ENCODE peak calls at places on chromosome 9, in ten cellular contexts. P, O, I, A, H, Y, V, C, F and D are unnamed samples.

GRCh38 chr9:27278374-27278773 is 18.6 kb downstream of the EQTN start:
- DNase-seq in A (no peak), H (no peak), C (no peak), I (no peak), P (no peak), O (no peak), F (no peak), V (no peak), Y (no peak), D (no peak)

GRCh38 chr9:91101598-91102168 is 260.0 kb downstream of the AUH start:
- DNase-seq in F (no peak), Y (no peak), A (peak), P (peak), V (no peak), C (peak), H (no peak), I (no peak), O (no peak), D (no peak)

GRCh38 chr9:84166828-84167400 is 173.6 kb downstream of the SLC28A3 start:
- DNase-seq in I (no peak), Y (no peak), C (no peak), A (no peak), F (no peak), H (peak), P (no peak), V (no peak), O (no peak), D (no peak)

GRCh38 chr9:116713266-116713665 is 26.2 kb downstream of the TRIM32 start:
- DNase-seq in O (no peak), P (no peak), Y (no peak), I (no peak), C (no peak), V (no peak), A (no peak), H (no peak), F (no peak), D (no peak)

GRCh38 chr9:89473762-89474469 is 24.0 kb downstream of the SEMA4D start:
- DNase-seq in A (no peak), I (no peak), F (no peak), O (peak), H (no peak), Y (no peak), C (no peak), V (peak), P (no peak), D (no peak)

GRCh38 chr9:130692365-130692764 is 1.2 kb upstream of the EXOSC2 start:
- DNase-seq in I (no peak), F (peak), H (peak), Y (peak), C (no peak), V (no peak), O (no peak), A (no peak), P (no peak), D (peak)

GRCh38 chr9:5838884-5839571 is 6.1 kb upstream of the ERMP1 start:
- DNase-seq in A (peak), P (peak), C (no peak), O (no peak), I (no peak), F (peak), V (peak), Y (peak), H (no peak), D (no peak)

GRCh38 chr9:89879711-89880110 is 274.9 kb downstream of the GADD45G start:
- DNase-seq in H (peak), A (no peak), Y (no peak), P (peak), V (no peak), I (no peak), O (peak), F (no peak), C (no peak), D (peak)

GRCh38 chr9:36854751-36855150 is 179.3 kb downstream of the PAX5 start:
- DNase-seq in C (no peak), Y (no peak), I (no peak), O (no peak), H (no peak), A (no peak), F (no peak), P (no peak), V (no peak), D (no peak)

GRCh38 chr9:22041792-22042191 is 32.7 kb upstream of the CDKN2B start:
- DNase-seq in O (no peak), H (no peak), P (peak), A (peak), F (no peak), Y (no peak), I (no peak), C (peak), V (no peak), D (no peak)

GRCh38 chr9:128280084-128280622 is 4.1 kb downstream of the SWI5 start:
- DNase-seq in A (no peak), H (no peak), V (no peak), O (no peak), F (no peak), C (no peak), I (no peak), Y (no peak), P (no peak), D (no peak)

GRCh38 chr9:128274245-128274644 is 1.6 kb downstream of the GOLGA2 start:
- DNase-seq in P (no peak), I (no peak), H (no peak), Y (no peak), C (no peak), O (no peak), A (no peak), F (no peak), V (no peak), D (no peak)

GRCh38 chr9:128276574-128277270 is 646 bp downstream of the SWI5 start:
- DNase-seq in V (peak), O (no peak), P (no peak), H (peak), C (peak), Y (no peak), A (no peak), I (no peak), F (no peak), D (peak)

GRCh38 chr9:128275198-128276007 is at the start of gene GOLGA2:
- DNase-seq in I (peak), H (peak), Y (no peak), F (no peak), P (peak), O (no peak), A (peak), V (peak), C (peak), D (peak)

DNA sequence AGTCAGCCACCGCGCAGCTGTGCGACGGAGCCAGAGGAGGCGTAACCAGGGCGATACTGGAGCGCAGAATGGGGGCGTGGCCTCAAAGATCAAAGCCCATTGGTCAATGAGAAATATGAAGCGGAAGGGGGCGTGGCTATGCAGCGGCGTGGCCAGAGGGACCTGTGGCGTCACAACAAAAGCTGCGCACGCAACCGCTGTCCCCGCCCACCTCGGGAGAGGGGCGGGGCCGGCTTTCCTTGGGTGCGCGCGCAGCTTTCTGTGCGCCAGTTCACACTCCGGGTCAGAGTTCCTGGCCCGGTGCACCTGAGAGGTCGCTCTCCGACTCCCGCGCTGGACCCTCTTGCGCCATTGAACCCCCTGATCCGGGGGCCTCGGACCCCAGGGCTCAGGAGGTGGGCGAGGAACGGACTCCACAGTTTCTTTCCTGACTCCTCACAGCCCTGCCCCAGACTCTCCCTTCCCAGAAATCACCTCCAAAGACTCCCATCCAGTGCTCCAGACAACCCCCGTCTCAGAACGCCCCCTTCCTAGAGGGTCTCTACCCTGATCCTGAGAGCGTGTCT is at the start of gene SWI5:
- DNase-seq in F (peak), C (peak), P (peak), H (peak), O (peak), I (peak), Y (peak), A (peak), V (peak), D (peak)
- TF ChIP-seq POLR2A in F (peak), C (peak), P (peak), H (peak), O (peak), I (peak), Y (peak), A (peak), V (no peak), D (peak)

GRCh38 chr9:71681104-71681707 is 87.1 kb downstream of the CEMIP2 start:
- DNase-seq in A (no peak), F (no peak), O (no peak), I (no peak), Y (no peak), C (no peak), H (no peak), P (no peak), V (peak), D (no peak)

GRCh38 chr9:71677209-71677608 is 91.1 kb downstream of the CEMIP2 start:
- DNase-seq in I (no peak), F (no peak), H (no peak), C (no peak), O (no peak), A (no peak), V (no peak), Y (no peak), P (no peak), D (no peak)

GRCh38 chr9:71678999-71679398 is 89.3 kb downstream of the CEMIP2 start:
- DNase-seq in A (no peak), O (no peak), Y (no peak), C (no peak), F (no peak), P (no peak), I (no peak), H (no peak), V (no peak), D (no peak)

GRCh38 chr9:71681708-71682268 is 86.5 kb downstream of the CEMIP2 start:
- DNase-seq in P (no peak), V (peak), F (no peak), Y (peak), H (no peak), C (no peak), I (no peak), O (no peak), A (peak), D (no peak)

DNA sequence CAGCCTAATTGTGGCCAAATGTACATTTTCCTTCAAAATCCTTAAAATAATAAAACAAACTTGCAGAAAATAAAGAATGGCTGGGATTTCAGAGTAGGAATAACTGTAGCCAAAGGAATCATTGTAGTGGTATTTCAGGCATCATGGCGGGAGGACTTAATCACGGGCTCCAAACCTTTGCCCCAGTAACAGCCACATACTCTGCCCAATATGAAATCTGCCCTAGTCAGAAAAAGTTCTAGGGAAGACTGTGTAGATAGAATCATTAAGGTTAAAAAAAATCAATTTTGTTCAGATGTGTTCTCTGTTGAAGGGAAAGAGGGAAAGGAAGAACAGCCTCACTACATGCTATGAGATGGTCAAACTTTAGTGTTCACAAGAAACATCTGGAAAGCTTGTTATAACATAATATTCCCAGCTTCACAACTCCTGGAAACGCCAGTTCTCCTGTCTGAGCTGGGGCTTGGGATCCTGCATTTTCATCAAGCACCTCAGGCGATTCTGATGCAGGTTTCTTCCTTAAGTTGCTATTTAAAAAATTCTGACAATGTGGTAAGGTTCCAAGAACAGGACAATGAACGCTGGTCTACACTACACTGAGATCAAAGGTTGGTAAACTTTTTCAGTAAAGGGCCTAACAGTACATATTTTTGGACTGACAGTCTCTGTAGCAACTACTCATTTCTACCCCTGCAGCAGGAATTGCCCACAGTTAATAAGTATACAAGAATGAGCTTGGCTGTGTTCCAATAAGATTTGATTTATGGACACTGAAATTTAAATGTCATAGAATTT is 87.9 kb downstream of the CEMIP2 start:
- DNase-seq in V (peak), P (no peak), A (no peak), I (no peak), Y (peak), O (no peak), C (no peak), F (no peak), H (no peak), D (no peak)
- H3K27ac ChIP-seq in V (peak), P (peak), A (peak), I (no peak), Y (peak), O (no peak), C (peak), F (peak), H (peak), D (no peak)

GRCh38 chr9:127720865-127721227 is 5.0 kb downstream of the TTC16 start:
- DNase-seq in F (no peak), Y (no peak), I (no peak), H (no peak), C (no peak), O (no peak), P (no peak), A (no peak), V (no peak), D (no peak)
- TF ChIP-seq POLR2A in F (no peak), Y (no peak), I (no peak), H (no peak), C (no peak), O (no peak), P (no peak), A (no peak), V (no peak), D (no peak)

DNA sequence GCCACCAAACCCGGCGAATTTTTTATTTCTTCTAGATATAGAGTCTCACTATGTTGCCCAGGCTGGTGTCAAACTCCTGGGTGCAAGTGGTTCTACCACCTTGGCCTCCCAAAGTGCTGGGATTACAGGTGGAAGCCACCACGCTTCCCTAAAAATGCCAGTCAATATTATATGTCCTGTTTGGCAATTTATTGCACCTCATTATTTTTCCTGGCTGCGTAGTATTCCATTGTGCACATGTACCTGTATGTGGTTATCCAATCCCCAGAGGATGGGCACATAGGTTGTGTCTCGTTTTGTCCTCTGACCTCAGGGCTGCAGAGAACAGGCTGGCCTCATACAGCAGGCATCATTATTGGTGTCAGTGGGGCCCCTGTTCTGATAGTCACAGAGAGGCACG is 181.7 kb downstream of the C9orf50 start:
- DNase-seq in V (no peak), C (no peak), P (no peak), Y (no peak), H (no peak), A (no peak), O (no peak), F (no peak), I (no peak), D (no peak)
- H3K27ac ChIP-seq in V (no peak), C (no peak), P (no peak), Y (peak), H (no peak), A (no peak), O (no peak), F (no peak), I (peak), D (no peak)

DNA sequence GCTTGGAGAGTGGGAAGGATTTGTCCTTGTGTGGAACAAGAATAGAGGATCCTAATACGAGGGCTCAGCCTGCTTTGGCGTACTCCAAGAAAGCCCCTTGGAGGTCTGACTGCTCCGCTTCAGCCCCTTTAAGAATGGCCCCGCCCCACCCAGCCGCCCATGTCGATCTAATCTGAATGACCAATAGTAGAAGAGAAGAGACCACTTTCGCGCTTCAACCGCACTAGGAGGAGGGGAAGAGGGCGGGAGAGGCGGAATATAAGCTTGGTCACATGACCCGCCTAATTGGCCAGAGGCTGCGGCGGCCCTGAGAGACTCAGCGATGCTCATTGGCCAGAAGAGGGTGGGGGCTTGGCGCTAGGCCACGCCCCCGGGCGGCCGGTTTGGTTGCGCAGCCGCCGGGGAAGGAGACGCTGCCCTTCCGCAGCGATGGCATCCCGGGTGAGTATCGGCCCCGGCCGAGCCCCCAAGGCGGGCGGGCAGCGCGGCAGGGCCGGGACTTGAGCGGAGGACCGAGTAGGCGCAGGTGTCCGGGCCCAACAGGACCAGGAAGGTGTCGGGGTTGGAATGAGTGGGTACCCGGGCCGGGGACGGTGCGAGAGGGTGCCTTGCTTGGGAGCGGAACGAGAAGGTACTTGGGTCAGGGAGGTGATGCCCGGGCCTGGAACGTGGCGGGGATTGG is at the start of gene MIGA2:
- DNase-seq in C (peak), I (peak), Y (peak), A (peak), H (peak), P (peak), F (peak), V (peak), O (peak), D (peak)
- TF ChIP-seq POLR2A in C (peak), I (peak), Y (peak), A (peak), H (peak), P (peak), F (peak), V (peak), O (peak), D (no peak)

GRCh38 chr9:97411789-97412627 is at the start of gene TDRD7:
- DNase-seq in C (peak), Y (peak), O (peak), V (peak), A (peak), F (peak), P (peak), H (peak), I (peak), D (peak)
- H3K27ac ChIP-seq in C (peak), Y (peak), O (peak), V (no peak), A (peak), F (peak), P (peak), H (peak), I (peak), D (peak)